ENCODE peak calls at places on chromosomes 7 and 10, in four cellular contexts. D, E, K and O are unnamed samples.

GRCh38 chr7:139403601-139404000 is 43.9 kb downstream of the LUC7L2 start:
- DNase-seq in K (no peak), E (no peak), D (no peak), O (no peak)

GRCh38 chr7:24425664-24426063 is 141.7 kb downstream of the NPY start:
- DNase-seq in D (no peak), K (no peak), E (no peak), O (no peak)

GRCh38 chr10:108582387-108582786 is 1340.9 kb downstream of the XPNPEP1 start:
- DNase-seq in E (no peak), D (no peak), K (no peak), O (no peak)

GRCh38 chr10:112362833-112363232 is 11.1 kb upstream of the ACSL5 start:
- DNase-seq in D (peak; percentile 38), K (no peak), E (no peak), O (no peak)

GRCh38 chr7:43537765-43538403 is 45.0 kb upstream of the STK17A start:
- DNase-seq in K (no peak), D (no peak), E (no peak), O (no peak)

GRCh38 chr10:73998623-73999622 is 1.0 kb downstream of the VCL start:
- DNase-seq in E (no peak), D (peak; percentile 73), K (peak; percentile 52), O (no peak)

GRCh38 chr7:54981913-54982312 is 36.9 kb upstream of the EGFR start:
- DNase-seq in K (no peak), E (no peak), D (no peak), O (no peak)

GRCh38 chr7:155787171-155787851 is 25.0 kb downstream of the SHH start:
- DNase-seq in K (no peak), E (no peak), D (no peak), O (no peak)

GRCh38 chr10:129861776-129862530 is 102.1 kb downstream of the EBF3 start:
- DNase-seq in D (no peak), K (no peak), E (no peak), O (no peak)

GRCh38 chr7:5629941-5630340 is 151.5 kb downstream of the RNF216 start:
- DNase-seq in D (no peak), K (no peak), E (peak; percentile 9), O (no peak)

GRCh38 chr10:107665459-107665858 is 501.0 kb upstream of the SORCS1 start:
- DNase-seq in E (no peak), K (no peak), D (no peak), O (no peak)

GRCh38 chr7:29972315-29972669 is 17.3 kb downstream of the SCRN1 start:
- DNase-seq in E (no peak), D (no peak), K (no peak), O (no peak)
- H3K4me1 ChIP-seq in E (no peaks in the 10 kb centered on the region), D (no peaks in the 10 kb centered on the region), K (no peaks in the 10 kb centered on the region), O (no peaks in the 10 kb centered on the region)

GRCh38 chr7:398888-399287 is 108.9 kb downstream of the FOXL3 start:
- DNase-seq in K (no peak), D (no peak), E (no peak), O (no peak)
- H3K4me3 ChIP-seq in K (no peak overlapping the region), D (no peak overlapping the region), E (no peak overlapping the region), O (no peak overlapping the region)

DNA sequence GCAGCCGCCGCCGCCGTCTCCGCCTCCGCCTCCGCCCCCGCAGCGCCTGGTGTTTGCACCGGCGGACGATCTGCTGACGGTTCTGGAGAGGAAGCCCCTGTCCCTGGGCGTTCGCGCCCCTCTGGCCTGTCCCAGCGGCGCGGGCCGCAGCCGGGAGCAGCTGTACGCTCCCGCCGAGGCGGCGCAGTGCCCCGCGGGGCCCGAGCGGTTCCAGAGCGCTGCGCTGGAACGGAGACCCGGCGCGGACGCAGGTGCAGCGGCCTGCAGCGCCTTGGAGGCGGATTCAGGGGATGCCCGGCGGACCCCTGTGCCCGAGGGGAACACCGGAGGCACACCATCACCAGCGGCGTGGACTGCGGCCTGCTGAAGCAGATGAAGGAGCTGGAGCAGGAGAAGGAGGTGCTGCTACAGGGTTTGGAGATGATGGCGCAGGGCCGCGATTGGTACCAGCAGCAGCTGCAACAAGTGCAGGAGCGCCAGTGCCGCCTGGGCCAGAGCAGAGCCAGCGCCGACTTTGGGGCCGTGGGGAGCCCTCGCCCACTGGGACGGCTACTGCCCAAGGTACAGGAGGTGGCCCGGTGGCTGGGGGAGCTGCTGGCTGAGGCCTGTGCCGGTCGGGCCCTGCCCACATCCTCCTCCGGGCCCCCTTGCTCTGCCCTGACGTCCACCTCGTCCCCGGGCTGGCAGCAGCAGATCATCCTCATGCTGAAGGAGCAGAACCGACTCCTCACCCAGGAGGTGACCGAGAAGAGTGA is 24.8 kb upstream of the ZNF735 start:
- DNase-seq in K (no peak), D (no peak), E (no peak), O (no peak)
- H3K9me3 ChIP-seq in K (no peaks in the 10 kb centered on the region), D (no peaks in the 10 kb centered on the region), E (no peaks in the 10 kb centered on the region), O (no peaks in the 10 kb centered on the region)

GRCh38 chr10:132408367-132408781 is 11.4 kb downstream of the PWWP2B start:
- DNase-seq in K (no peak), E (no peak), D (no peak), O (no peak)
- H3K4me1 ChIP-seq in K (peaks cover 7% of the 10 kb centered on the region), E (peaks cover 6% of the 10 kb centered on the region), D (no peaks in the 10 kb centered on the region), O (peaks cover 6% of the 10 kb centered on the region)

GRCh38 chr10:123392182-123392930 is 238.2 kb downstream of the BUB3 start:
- DNase-seq in K (peak; percentile 84), D (no peak), E (no peak), O (no peak)

GRCh38 chr10:123389520-123389919 is 235.3 kb downstream of the BUB3 start:
- DNase-seq in D (no peak), E (no peak), K (no peak), O (no peak)

GRCh38 chr10:123391275-123392028 is 237.2 kb downstream of the BUB3 start:
- DNase-seq in E (no peak), D (no peak), K (no peak), O (no peak)

GRCh38 chr10:123390332-123390731 is 236.1 kb downstream of the BUB3 start:
- DNase-seq in D (no peak), K (no peak), E (no peak), O (no peak)

DNA sequence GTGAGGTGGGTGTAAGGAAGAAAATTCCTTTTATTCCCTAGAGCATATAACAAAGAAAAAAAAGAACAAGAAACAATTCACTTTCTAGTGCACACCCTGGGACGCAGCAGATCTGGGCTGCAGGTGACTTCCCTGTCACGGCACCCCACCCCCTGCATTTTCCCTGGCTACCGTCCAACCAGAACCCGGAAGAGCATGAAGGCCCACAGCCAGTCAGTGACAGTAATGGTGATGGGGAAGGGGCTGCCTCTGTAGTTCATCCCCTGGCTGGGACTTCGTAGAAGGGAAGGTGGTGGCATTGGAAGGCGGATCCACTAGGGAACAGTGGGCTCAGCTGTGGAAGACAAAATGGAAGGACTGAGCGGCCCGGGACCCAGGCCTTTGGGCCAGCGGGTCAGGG is 236.7 kb downstream of the BUB3 start:
- DNase-seq in D (no peak), K (no peak), E (no peak), O (no peak)
- H3K4me3 ChIP-seq in D (no peak overlapping the region), K (no peak overlapping the region), E (no peak overlapping the region), O (no peak overlapping the region)

GRCh38 chr7:157520249-157520648 is 183.4 kb downstream of the DNAJB6 start:
- DNase-seq in D (no peak), E (no peak), K (peak; percentile 82), O (no peak)
- H3K9me3 ChIP-seq in D (no peaks in the 10 kb centered on the region), E (no peaks in the 10 kb centered on the region), K (no peaks in the 10 kb centered on the region), O (no peaks in the 10 kb centered on the region)